ENCODE peak calls at places on chromosome 1, in four cellular contexts. P, C, S and J are unnamed samples.

GRCh38 chr1:154459044-154459443 is 43.0 kb upstream of the TDRD10 start:
- DNase-seq in S (no peak), P (no peak), C (no peak), J (no peak)

GRCh38 chr1:147902183-147902845 is at the start of gene GJA8:
- DNase-seq in P (no peak), S (no peak), C (no peak), J (no peak)

GRCh38 chr1:32892368-32893197 is 6.3 kb downstream of the HPCA start:
- DNase-seq in C (no peak), S (no peak), P (peak; percentile 80), J (peak; percentile 35)

GRCh38 chr1:26225033-26225831 is 8.8 kb upstream of the CEP85 start:
- DNase-seq in C (peak; percentile 21), S (no peak), P (peak; percentile 82), J (no peak)

GRCh38 chr1:184943998-184944397 is 30.3 kb downstream of the NIBAN1 start:
- DNase-seq in P (peak; percentile 41), C (no peak), S (no peak), J (no peak)

GRCh38 chr1:33468011-33468410 is 4.4 kb upstream of the ZSCAN20 start:
- DNase-seq in C (no peak), S (no peak), P (no peak), J (no peak)

GRCh38 chr1:241614144-241614543 is 26.0 kb downstream of the CHML start:
- DNase-seq in C (no peak), S (no peak), P (no peak), J (no peak)

GRCh38 chr1:180611016-180611930 is 20.5 kb upstream of the XPR1 start:
- DNase-seq in P (no peak), S (no peak), C (no peak), J (peak; percentile 51)

GRCh38 chr1:30957560-30958222 is 49.1 kb upstream of the SDC3 start:
- DNase-seq in P (no peak), C (no peak), S (no peak), J (no peak)

GRCh38 chr1:61391730-61392129 is 309.4 kb downstream of the NFIA start:
- DNase-seq in S (no peak), C (no peak), P (no peak), J (no peak)

GRCh38 chr1:231688989-231689388 is 62.4 kb downstream of the DISC1 start:
- DNase-seq in P (no peak), C (no peak), S (no peak), J (no peak)

GRCh38 chr1:26478988-26479387 is 6.7 kb downstream of the HMGN2 start:
- DNase-seq in C (no peak), P (no peak), S (no peak), J (no peak)

GRCh38 chr1:58869638-58870297 is 85.9 kb upstream of the JUN start:
- DNase-seq in P (no peak), S (no peak), C (no peak), J (no peak)

GRCh38 chr1:8847990-8848389 is 30.5 kb downstream of the ENO1 start:
- DNase-seq in P (no peak), C (no peak), S (no peak), J (no peak)

GRCh38 chr1:25517476-25518394 is 25.7 kb upstream of the LDLRAP1 start:
- DNase-seq in S (no peak), C (no peak), P (no peak), J (no peak)

GRCh38 chr1:33181038-33181861 is 593 bp downstream of the TRIM62 start:
- DNase-seq in C (peak; percentile 6), S (peak; percentile 38), P (peak; percentile 81), J (peak; percentile 52)

GRCh38 chr1:33359931-33360330 is 39.0 kb upstream of the A3GALT2 start:
- DNase-seq in S (no peak), P (no peak), C (no peak), J (no peak)

GRCh38 chr1:114756009-114756892 is 1.5 kb downstream of the CSDE1 start:
- DNase-seq in S (no peak), P (peak; percentile 67), C (no peak), J (peak; percentile 21)

GRCh38 chr1:230243146-230243545 is 176.1 kb downstream of the GALNT2 start:
- DNase-seq in S (no peak), P (no peak), C (no peak), J (no peak)

GRCh38 chr1:17419626-17420328 is 19.7 kb downstream of the RCC2 start:
- DNase-seq in S (peak; percentile 48), C (peak; percentile 49), P (peak; percentile 91), J (peak; percentile 69)

GRCh38 chr1:51336004-51336403 is 5.6 kb upstream of the TTC39A start:
- DNase-seq in P (no peak), C (no peak), S (no peak), J (no peak)

GRCh38 chr1:215192306-215192705 is 109.8 kb downstream of the KCNK2 start:
- DNase-seq in P (no peak), S (peak; percentile 42), C (no peak), J (no peak)

GRCh38 chr1:207047529-207047928 is 3.5 kb downstream of the YOD1 start:
- DNase-seq in P (no peak), S (no peak), C (no peak), J (no peak)

GRCh38 chr1:111600886-111601386 is 18.7 kb upstream of the RAP1A start:
- DNase-seq in P (peak; percentile 79), S (no peak), C (no peak), J (no peak)

GRCh38 chr1:155128755-155129473 is 1.2 kb downstream of the EFNA1 start:
- DNase-seq in P (no peak), C (no peak), S (peak; percentile 75), J (no peak)

GRCh38 chr1:185238447-185238846 is 78.6 kb downstream of the IVNS1ABP start:
- DNase-seq in C (no peak), S (peak; percentile 24), P (no peak), J (peak; percentile 6)

GRCh38 chr1:112513112-112513870 is 4.5 kb downstream of the WNT2B start:
- DNase-seq in C (no peak), S (no peak), P (no peak), J (no peak)

GRCh38 chr1:152244576-152244975 is 20.6 kb upstream of the HRNR start:
- DNase-seq in P (no peak), S (peak; percentile 24), C (no peak), J (peak; percentile 58)

GRCh38 chr1:212754715-212755114 is 36.9 kb downstream of the NSL1 start:
- DNase-seq in P (no peak), S (no peak), C (no peak), J (no peak)

GRCh38 chr1:227947678-227948492 is at the start of gene WNT9A:
- DNase-seq in S (peak; percentile 49), P (peak; percentile 68), C (no peak), J (peak; percentile 73)